ENCODE peak calls at places on chromosome 13, in four cellular contexts. B is heart left ventricle, I is cardiac muscle cell, J is A549. Z is an unnamed sample.

GRCh38 chr13:95354680-95355487 is 53.6 kb upstream of the ABCC4 start:
- DNase-seq in B (no peak), I (peak; percentile 25), J (no peak), Z (no peak)

GRCh38 chr13:26228080-26228479 is 6.0 kb upstream of the RNF6 start:
- DNase-seq in B (no peak), I (no peak), J (no peak), Z (no peak)

GRCh38 chr13:94280357-94280756 is 199.1 kb downstream of the DCT start:
- DNase-seq in B (no peak), I (no peak), J (no peak), Z (no peak)

GRCh38 chr13:50366488-50367174 is 351.4 kb downstream of the KCNRG start:
- DNase-seq in B (no peak), I (no peak), J (no peak), Z (no peak)

GRCh38 chr13:44158741-44159632 is 214.6 kb upstream of the SERP2 start:
- DNase-seq in B (no peak), I (peak; percentile 30), J (no peak), Z (no peak)

GRCh38 chr13:76286178-76286577 is 600.0 kb downstream of the KCTD12 start:
- DNase-seq in B (no peak), I (peak; percentile 77), J (no peak), Z (no peak)

GRCh38 chr13:90553167-90553566 is 794.3 kb upstream of the MIR17HG start:
- DNase-seq in B (no peak), I (no peak), J (no peak), Z (no peak)

GRCh38 chr13:97254809-97255208 is 32.7 kb downstream of the MBNL2 start:
- DNase-seq in B (no peak), I (no peak), J (no peak), Z (no peak)

GRCh38 chr13:43006893-43007631 is 15.0 kb upstream of the EPSTI1 start:
- DNase-seq in B (no peak), I (peak; percentile 58), J (no peak), Z (no peak)

GRCh38 chr13:47594833-47595232 is 406.2 kb downstream of the SUCLA2 start:
- DNase-seq in B (no peak), I (peak; percentile 25), J (no peak), Z (no peak)
- TF ChIP-seq CTCF in B (no peak), I (no peak), J (no peak), Z (no peak)

DNA sequence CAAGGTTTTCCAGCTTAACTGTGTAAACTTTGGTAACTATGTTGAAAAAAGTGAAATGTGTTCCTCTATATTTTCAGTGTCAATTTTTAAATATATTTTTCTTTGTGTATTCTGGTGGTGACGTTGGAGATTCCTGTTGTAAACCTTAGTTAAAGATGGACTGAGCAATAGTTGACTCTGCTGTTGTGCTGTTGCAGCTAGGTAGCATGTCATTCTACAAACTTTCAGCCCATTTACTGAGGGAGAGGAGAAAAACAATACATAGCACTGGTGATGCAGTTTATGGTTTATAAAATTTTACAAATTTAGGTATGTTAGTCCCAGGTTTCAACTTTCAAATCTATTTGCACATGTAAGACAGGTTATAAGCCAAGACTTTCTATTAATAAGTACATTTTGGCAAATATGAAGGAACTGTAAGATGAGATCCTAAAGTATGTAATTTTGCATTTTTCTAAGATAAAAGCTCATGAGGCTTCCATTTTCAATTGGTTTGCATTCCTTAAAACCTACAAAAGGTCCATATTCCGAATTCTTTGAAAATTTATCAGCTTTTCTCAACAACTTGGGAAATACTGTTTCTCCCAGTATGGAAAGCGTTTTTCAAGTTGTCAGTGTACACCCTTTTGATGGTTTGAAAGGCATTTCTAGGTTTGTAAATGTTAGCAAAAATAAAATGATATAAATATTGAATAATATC is 1.5 kb downstream of the NDFIP2 start:
- DNase-seq in B (no peak), I (peak; percentile 22), J (no peak), Z (no peak)
- H3K4me3 ChIP-seq in B (peak overlapping the region; percentile 89), I (peak overlapping the region; percentile 85), J (peak overlapping the region; percentile 69), Z (peak overlapping the region; percentile 84)

GRCh38 chr13:87667686-87668085 is 3.5 kb upstream of the SLITRK5 start:
- DNase-seq in B (no peak), I (no peak), J (no peak), Z (no peak)

GRCh38 chr13:87669379-87669978 is 1.7 kb upstream of the SLITRK5 start:
- DNase-seq in B (no peak), I (peak; percentile 26), J (no peak), Z (no peak)

GRCh38 chr13:87671824-87672603 is 843 bp downstream of the SLITRK5 start:
- DNase-seq in B (no peak), I (no peak), J (no peak), Z (no peak)

GRCh38 chr13:87674143-87674772 is 3.1 kb downstream of the SLITRK5 start:
- DNase-seq in B (no peak), I (no peak), J (no peak), Z (no peak)

DNA sequence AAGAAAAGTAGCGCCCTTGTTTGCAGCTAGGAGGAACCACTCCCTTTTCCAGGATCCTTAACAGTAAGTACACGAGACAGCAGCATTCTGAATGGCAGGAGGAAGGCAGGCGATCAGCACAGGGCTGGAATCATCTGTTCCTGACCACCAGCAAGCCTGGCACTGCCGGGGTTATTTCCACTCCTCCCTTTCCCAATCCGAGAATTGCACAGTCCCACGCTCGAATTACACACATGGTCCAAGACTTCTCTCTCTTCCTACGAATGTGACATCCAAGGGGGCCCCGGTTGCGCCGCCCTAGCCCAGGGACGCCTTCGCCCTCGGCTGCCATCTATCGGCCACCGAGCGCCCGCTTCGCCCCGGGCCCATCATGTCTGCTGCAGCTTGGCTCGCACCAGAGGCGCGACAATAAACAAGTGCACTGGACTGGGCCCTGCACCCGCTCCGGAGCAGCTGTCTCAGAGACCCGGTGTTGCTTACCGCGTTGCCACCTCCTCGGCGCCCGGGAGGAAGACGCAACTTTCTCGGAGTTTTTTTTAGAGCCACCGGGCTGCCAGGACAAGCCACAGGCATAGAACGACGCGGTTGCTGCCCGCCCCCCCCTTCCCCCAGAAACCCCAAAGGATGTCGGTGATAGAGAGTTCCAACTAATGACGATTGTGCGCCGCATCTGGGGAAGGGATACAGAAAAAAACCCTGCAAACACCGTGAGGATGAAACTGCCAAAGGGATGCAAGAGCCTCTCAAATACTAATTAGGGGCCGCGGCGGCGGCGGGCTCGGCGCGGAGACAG is at the start of gene SLITRK5:
- DNase-seq in B (peak; percentile 62), I (peak; percentile 59), J (peak; percentile 59), Z (peak; percentile 81)
- H3K27ac ChIP-seq in B (no peak within 1 kb of the TSS), I (no peak within 1 kb of the TSS), J (peak within 1 kb of the TSS; percentile 74), Z (no peak within 1 kb of the TSS)

GRCh38 chr13:49246850-49247721 is 639 bp upstream of the CDADC1 start:
- DNase-seq in B (no peak), I (no peak), J (no peak), Z (no peak)

GRCh38 chr13:49248433-49249002 is 793 bp downstream of the CDADC1 start:
- DNase-seq in B (peak; percentile 25), I (peak; percentile 52), J (peak; percentile 3), Z (peak; percentile 47)

GRCh38 chr13:49253310-49253709 is 5.6 kb downstream of the CDADC1 start:
- DNase-seq in B (no peak), I (no peak), J (no peak), Z (no peak)

DNA sequence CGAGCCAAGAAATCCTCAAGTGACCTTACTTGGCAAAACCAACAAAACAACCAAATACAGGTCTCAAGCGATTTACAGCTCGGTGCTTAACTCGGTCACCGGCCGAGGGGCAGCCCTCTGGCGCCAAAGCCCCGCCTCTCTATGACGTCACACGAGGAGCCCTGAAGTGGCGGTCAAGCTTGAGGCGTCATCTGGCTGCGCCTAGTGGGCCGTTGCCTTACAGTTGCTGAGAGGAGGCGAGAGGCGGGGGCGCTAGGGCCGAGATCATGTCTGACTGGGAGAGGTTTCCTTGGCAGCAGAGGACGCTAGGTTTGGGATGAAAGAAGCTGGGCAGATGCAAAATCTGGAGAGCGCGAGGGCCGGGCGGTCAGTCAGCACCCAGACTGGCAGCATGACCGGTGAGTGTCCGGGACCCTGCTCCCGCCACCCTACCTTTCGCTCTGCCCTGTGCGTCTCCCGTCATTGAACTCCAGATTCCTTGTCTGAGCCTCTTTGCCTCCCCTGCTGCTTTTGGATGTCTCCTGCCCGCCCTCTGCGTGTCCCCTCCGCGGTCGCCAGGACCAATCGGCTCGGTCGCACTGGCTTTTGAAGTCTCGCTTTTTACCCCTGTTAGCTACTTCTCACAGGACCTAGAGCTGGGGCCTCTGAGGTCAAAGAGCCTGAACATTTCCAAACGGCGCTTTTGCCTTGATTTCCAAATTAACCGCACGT is at the start of gene CDADC1:
- DNase-seq in B (peak; percentile 99), I (peak; percentile 98), J (peak; percentile 80), Z (peak; percentile 99)
- TF ChIP-seq CTCF in B (no peak), I (no peak), J (no peak), Z (no peak)

DNA sequence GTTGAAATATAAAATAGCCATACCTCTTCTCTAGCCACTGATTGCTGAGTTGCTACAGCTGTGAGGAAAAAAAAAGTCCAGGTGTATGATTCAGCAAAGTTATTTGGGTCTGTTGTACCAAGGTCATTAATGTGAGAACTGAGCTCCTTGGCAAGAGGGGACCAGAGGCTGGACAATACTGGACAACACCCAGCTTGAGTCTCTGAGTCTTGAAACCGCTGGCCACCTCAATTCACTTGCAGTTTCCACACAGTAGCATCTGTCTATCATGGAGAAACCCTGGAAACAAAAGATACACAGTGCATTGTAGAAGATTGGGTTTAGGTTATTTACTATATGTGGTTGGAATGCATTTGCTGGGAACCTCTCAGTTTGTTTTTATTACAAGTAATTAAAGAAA is 60.4 kb downstream of the WDFY2 start:
- DNase-seq in B (no peak), I (peak; percentile 62), J (no peak), Z (no peak)
- H3K4me3 ChIP-seq in B (no peak overlapping the region), I (no peak overlapping the region), J (no peak overlapping the region), Z (no peak overlapping the region)

GRCh38 chr13:41652735-41653361 is 195.5 kb downstream of the RGCC start:
- DNase-seq in B (no peak), I (peak; percentile 76), J (peak; percentile 7), Z (no peak)
- H3K27ac ChIP-seq in B (peak overlapping the region; percentile 12), I (no peak overlapping the region), J (no peak overlapping the region), Z (peak overlapping the region; percentile 25)

GRCh38 chr13:29564828-29565227 is 30.7 kb downstream of the SLC7A1 start:
- DNase-seq in B (no peak), I (no peak), J (no peak), Z (no peak)
- TF ChIP-seq CTCF in B (no peak), I (peak; percentile 3), J (no peak), Z (no peak)

GRCh38 chr13:74708629-74709028 is 574.4 kb upstream of the KLF12 start:
- DNase-seq in B (no peak), I (no peak), J (no peak), Z (no peak)

GRCh38 chr13:74710006-74710405 is 575.8 kb upstream of the KLF12 start:
- DNase-seq in B (no peak), I (peak; percentile 72), J (no peak), Z (no peak)

GRCh38 chr13:74705438-74705837 is 571.2 kb upstream of the KLF12 start:
- DNase-seq in B (no peak), I (no peak), J (no peak), Z (no peak)
- H3K4me3 ChIP-seq in B (no peak overlapping the region), I (no peak overlapping the region), J (no peak overlapping the region), Z (no peak overlapping the region)

DNA sequence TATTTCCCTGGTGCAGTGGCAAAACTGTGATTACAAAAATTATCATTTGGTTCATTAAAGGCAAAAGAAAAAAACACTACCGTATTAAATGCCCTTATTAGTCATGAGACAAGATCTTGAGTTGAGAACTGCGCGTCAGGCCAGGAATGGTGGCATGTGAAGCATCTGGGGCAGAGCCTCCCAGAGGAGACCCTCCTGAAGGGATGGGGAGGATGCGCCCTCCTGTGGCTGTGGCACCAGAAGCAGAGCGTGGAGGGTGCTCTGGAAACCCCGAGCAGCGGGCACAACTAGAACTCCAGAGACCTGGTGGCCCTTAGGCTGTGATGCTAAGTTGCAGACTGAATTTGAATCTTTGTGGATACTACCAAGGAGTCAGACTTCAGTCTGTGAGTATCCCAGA is 11.5 kb downstream of the CUL4A start:
- DNase-seq in B (peak; percentile 72), I (no peak), J (no peak), Z (no peak)
- H3K27ac ChIP-seq in B (peak overlapping the region; percentile 27), I (no peak overlapping the region), J (no peak overlapping the region), Z (no peak overlapping the region)